ENCODE peak calls at places on chromosomes 11 and 22, in eight cellular contexts. One of them, this sample, is unnamed.

GRCh38 chr11:119942021-119942420 is 195.9 kb downstream of the TRIM29 start:
- DNase-seq in activated naive CD8-positive, alpha-beta T cell treated with anti-CD3 and anti-CD28 coated beads, Interleukin-2, amount 50 U/mL, for 24 hours: no peak
- DNase-seq in Calu3: no peak
- DNase-seq in lower lobe of right lung: no peak
- DNase-seq in NB4: no peak
- DNase-seq in amniotic stem cell: no peak
- DNase-seq in esophagus squamous epithelium: no peak
- DNase-seq in B cell: no peak
- DNase-seq in this sample: no peak

GRCh38 chr11:126496576-126497403 is 141.3 kb downstream of the ST3GAL4 start:
- DNase-seq in lower lobe of right lung: no peak
- DNase-seq in NB4: no peak
- DNase-seq in Calu3: no peak
- DNase-seq in esophagus squamous epithelium: no peak
- DNase-seq in B cell: no peak
- DNase-seq in amniotic stem cell: no peak
- DNase-seq in activated naive CD8-positive, alpha-beta T cell treated with anti-CD3 and anti-CD28 coated beads, Interleukin-2, amount 50 U/mL, for 24 hours: no peak
- DNase-seq in this sample: no peak

GRCh38 chr11:115716080-115716479 is 211.9 kb upstream of the CADM1 start:
- DNase-seq in NB4: no peak
- DNase-seq in esophagus squamous epithelium: no peak
- DNase-seq in B cell: no peak
- DNase-seq in lower lobe of right lung: no peak
- DNase-seq in amniotic stem cell: no peak
- DNase-seq in Calu3: no peak
- DNase-seq in activated naive CD8-positive, alpha-beta T cell treated with anti-CD3 and anti-CD28 coated beads, Interleukin-2, amount 50 U/mL, for 24 hours: no peak
- DNase-seq in this sample: no peak

GRCh38 chr11:68692115-68692514 is 7.8 kb downstream of the GAL start:
- DNase-seq in lower lobe of right lung: no peak
- DNase-seq in activated naive CD8-positive, alpha-beta T cell treated with anti-CD3 and anti-CD28 coated beads, Interleukin-2, amount 50 U/mL, for 24 hours: no peak
- DNase-seq in B cell: no peak
- DNase-seq in esophagus squamous epithelium: no peak
- DNase-seq in Calu3: no peak
- DNase-seq in amniotic stem cell: no peak
- DNase-seq in NB4: no peak
- DNase-seq in this sample: no peak

GRCh38 chr22:44906248-44906936 is 103.4 kb downstream of the PHF21B start:
- DNase-seq in Calu3: no peak
- DNase-seq in B cell: peak; percentile 0
- DNase-seq in lower lobe of right lung: no peak
- DNase-seq in esophagus squamous epithelium: no peak
- DNase-seq in activated naive CD8-positive, alpha-beta T cell treated with anti-CD3 and anti-CD28 coated beads, Interleukin-2, amount 50 U/mL, for 24 hours: no peak
- DNase-seq in NB4: no peak
- DNase-seq in amniotic stem cell: no peak
- DNase-seq in this sample: no peak

GRCh38 chr11:12127206-12127898 is 17.0 kb downstream of the MICAL2 start:
- DNase-seq in amniotic stem cell: no peak
- DNase-seq in lower lobe of right lung: no peak
- DNase-seq in B cell: no peak
- DNase-seq in Calu3: no peak
- DNase-seq in NB4: no peak
- DNase-seq in activated naive CD8-positive, alpha-beta T cell treated with anti-CD3 and anti-CD28 coated beads, Interleukin-2, amount 50 U/mL, for 24 hours: no peak
- DNase-seq in esophagus squamous epithelium: no peak
- DNase-seq in this sample: no peak

GRCh38 chr11:74171630-74172465 is 759 bp downstream of the PPME1 start:
- DNase-seq in B cell: no peak
- DNase-seq in NB4: peak; percentile 16
- DNase-seq in lower lobe of right lung: no peak
- DNase-seq in esophagus squamous epithelium: no peak
- DNase-seq in activated naive CD8-positive, alpha-beta T cell treated with anti-CD3 and anti-CD28 coated beads, Interleukin-2, amount 50 U/mL, for 24 hours: no peak
- DNase-seq in amniotic stem cell: no peak
- DNase-seq in Calu3: no peak
- DNase-seq in this sample: no peak

GRCh38 chr11:35255514-35255913 is 116.5 kb downstream of the CD44 start:
- DNase-seq in B cell: no peak
- DNase-seq in amniotic stem cell: no peak
- DNase-seq in activated naive CD8-positive, alpha-beta T cell treated with anti-CD3 and anti-CD28 coated beads, Interleukin-2, amount 50 U/mL, for 24 hours: no peak
- DNase-seq in esophagus squamous epithelium: no peak
- DNase-seq in Calu3: no peak
- DNase-seq in NB4: no peak
- DNase-seq in lower lobe of right lung: no peak
- DNase-seq in this sample: no peak

GRCh38 chr11:17845431-17845881 is 110.9 kb downstream of the KCNC1 start:
- DNase-seq in esophagus squamous epithelium: no peak
- DNase-seq in activated naive CD8-positive, alpha-beta T cell treated with anti-CD3 and anti-CD28 coated beads, Interleukin-2, amount 50 U/mL, for 24 hours: no peak
- DNase-seq in NB4: no peak
- DNase-seq in amniotic stem cell: peak; percentile 28
- DNase-seq in Calu3: no peak
- DNase-seq in B cell: no peak
- DNase-seq in lower lobe of right lung: no peak
- DNase-seq in this sample: peak; percentile 41

GRCh38 chr22:26273011-26273675 is 103.9 kb downstream of the SEZ6L start:
- DNase-seq in Calu3: no peak
- DNase-seq in NB4: no peak
- DNase-seq in lower lobe of right lung: no peak
- DNase-seq in esophagus squamous epithelium: no peak
- DNase-seq in amniotic stem cell: no peak
- DNase-seq in B cell: no peak
- DNase-seq in activated naive CD8-positive, alpha-beta T cell treated with anti-CD3 and anti-CD28 coated beads, Interleukin-2, amount 50 U/mL, for 24 hours: no peak
- DNase-seq in this sample: no peak

GRCh38 chr11:9947231-9947864 is 283.5 kb downstream of the SWAP70 start:
- DNase-seq in B cell: no peak
- DNase-seq in lower lobe of right lung: no peak
- DNase-seq in Calu3: no peak
- DNase-seq in activated naive CD8-positive, alpha-beta T cell treated with anti-CD3 and anti-CD28 coated beads, Interleukin-2, amount 50 U/mL, for 24 hours: no peak
- DNase-seq in esophagus squamous epithelium: no peak
- DNase-seq in amniotic stem cell: no peak
- DNase-seq in NB4: no peak
- DNase-seq in this sample: no peak

GRCh38 chr11:87473174-87473573 is 435.4 kb downstream of the TMEM135 start:
- DNase-seq in B cell: no peak
- DNase-seq in Calu3: no peak
- DNase-seq in activated naive CD8-positive, alpha-beta T cell treated with anti-CD3 and anti-CD28 coated beads, Interleukin-2, amount 50 U/mL, for 24 hours: no peak
- DNase-seq in NB4: no peak
- DNase-seq in esophagus squamous epithelium: no peak
- DNase-seq in lower lobe of right lung: no peak
- DNase-seq in amniotic stem cell: peak; percentile 37
- DNase-seq in this sample: peak; percentile 89

GRCh38 chr11:93784935-93785360 is 866 bp downstream of the MED17 start:
- DNase-seq in amniotic stem cell: no peak
- DNase-seq in lower lobe of right lung: no peak
- DNase-seq in esophagus squamous epithelium: no peak
- DNase-seq in NB4: no peak
- DNase-seq in B cell: peak; percentile 42
- DNase-seq in Calu3: no peak
- DNase-seq in activated naive CD8-positive, alpha-beta T cell treated with anti-CD3 and anti-CD28 coated beads, Interleukin-2, amount 50 U/mL, for 24 hours: peak; percentile 20
- DNase-seq in this sample: no peak

GRCh38 chr11:31521497-31522150 is 12.1 kb downstream of the ELP4 start:
- DNase-seq in B cell: no peak
- DNase-seq in Calu3: no peak
- DNase-seq in esophagus squamous epithelium: no peak
- DNase-seq in activated naive CD8-positive, alpha-beta T cell treated with anti-CD3 and anti-CD28 coated beads, Interleukin-2, amount 50 U/mL, for 24 hours: no peak
- DNase-seq in lower lobe of right lung: no peak
- DNase-seq in amniotic stem cell: no peak
- DNase-seq in NB4: no peak
- DNase-seq in this sample: no peak

GRCh38 chr11:15258433-15259350 is 144.0 kb downstream of the INSC start:
- DNase-seq in activated naive CD8-positive, alpha-beta T cell treated with anti-CD3 and anti-CD28 coated beads, Interleukin-2, amount 50 U/mL, for 24 hours: no peak
- DNase-seq in amniotic stem cell: no peak
- DNase-seq in lower lobe of right lung: no peak
- DNase-seq in Calu3: peak; percentile 40
- DNase-seq in esophagus squamous epithelium: no peak
- DNase-seq in B cell: no peak
- DNase-seq in NB4: peak; percentile 11
- DNase-seq in this sample: no peak

GRCh38 chr11:116641561-116642045 is 131.2 kb downstream of the BUD13 start:
- DNase-seq in lower lobe of right lung: peak; percentile 65
- DNase-seq in NB4: peak; percentile 42
- DNase-seq in activated naive CD8-positive, alpha-beta T cell treated with anti-CD3 and anti-CD28 coated beads, Interleukin-2, amount 50 U/mL, for 24 hours: peak; percentile 50
- DNase-seq in amniotic stem cell: no peak
- DNase-seq in Calu3: peak; percentile 73
- DNase-seq in esophagus squamous epithelium: no peak
- DNase-seq in B cell: no peak
- DNase-seq in this sample: no peak

This sample was measured in AG04449.